ENCODE peak calls at places on chromosomes 7 and 10, in eight cellular contexts. G is spleen, E is body of pancreas, S is IMR-90, L is K562, T is gastrocnemius medialis, J is uterus, V is ovary. O is an unnamed sample.

GRCh38 chr10:44384601-44385422 is at the start of gene CXCL12:
- DNase-seq in G (peak; percentile 80), E (peak; percentile 61), S (peak; percentile 44), L (no peak), T (peak; percentile 41), J (peak; percentile 67), V (peak; percentile 44), O (peak; percentile 44)

GRCh38 chr7:3880221-3880935 is 579.3 kb downstream of the SDK1 start:
- DNase-seq in G (no peak), E (no peak), S (no peak), L (no peak), T (no peak), J (no peak), V (no peak), O (no peak)

GRCh38 chr10:34121974-34122282 is 693.2 kb downstream of the PARD3 start:
- DNase-seq in G (no peak), E (no peak), S (peak; percentile 71), L (no peak), T (no peak), J (no peak), V (no peak), O (no peak)

GRCh38 chr10:129711261-129711660 is 244.2 kb downstream of the MGMT start:
- DNase-seq in G (no peak), E (no peak), S (no peak), L (no peak), T (no peak), J (no peak), V (no peak), O (peak; percentile 45)

GRCh38 chr7:96284838-96285237 is 37.1 kb downstream of the SLC25A13 start:
- DNase-seq in G (no peak), E (no peak), S (no peak), L (no peak), T (no peak), J (no peak), V (no peak), O (no peak)

GRCh38 chr10:125073996-125074395 is 86.4 kb downstream of the CTBP2 start:
- DNase-seq in G (no peak), E (no peak), S (no peak), L (no peak), T (no peak), J (no peak), V (no peak), O (no peak)

GRCh38 chr10:35396560-35397434 is 60.5 kb downstream of the CCNY start:
- DNase-seq in G (no peak), E (no peak), S (no peak), L (no peak), T (no peak), J (no peak), V (no peak), O (no peak)

GRCh38 chr10:79399242-79399831 is 46.1 kb downstream of the ZCCHC24 start:
- DNase-seq in G (peak; percentile 86), E (peak; percentile 76), S (peak; percentile 95), L (peak; percentile 96), T (peak; percentile 83), J (peak; percentile 94), V (peak; percentile 94), O (peak; percentile 79)

GRCh38 chr10:63199716-63200115 is 66.6 kb downstream of the NRBF2 start:
- DNase-seq in G (no peak), E (no peak), S (no peak), L (no peak), T (no peak), J (no peak), V (no peak), O (no peak)

GRCh38 chr7:50817561-50817960 is 34.9 kb upstream of the GRB10 start:
- DNase-seq in G (no peak), E (no peak), S (no peak), L (no peak), T (no peak), J (no peak), V (no peak), O (no peak)

GRCh38 chr10:103111031-103111917 is 81.8 kb downstream of the NT5C2 start:
- DNase-seq in G (no peak), E (no peak), S (peak; percentile 44), L (no peak), T (no peak), J (no peak), V (no peak), O (no peak)

GRCh38 chr7:135353832-135354231 is 120.2 kb downstream of the STRA8 start:
- DNase-seq in G (no peak), E (no peak), S (no peak), L (no peak), T (no peak), J (no peak), V (no peak), O (no peak)

DNA sequence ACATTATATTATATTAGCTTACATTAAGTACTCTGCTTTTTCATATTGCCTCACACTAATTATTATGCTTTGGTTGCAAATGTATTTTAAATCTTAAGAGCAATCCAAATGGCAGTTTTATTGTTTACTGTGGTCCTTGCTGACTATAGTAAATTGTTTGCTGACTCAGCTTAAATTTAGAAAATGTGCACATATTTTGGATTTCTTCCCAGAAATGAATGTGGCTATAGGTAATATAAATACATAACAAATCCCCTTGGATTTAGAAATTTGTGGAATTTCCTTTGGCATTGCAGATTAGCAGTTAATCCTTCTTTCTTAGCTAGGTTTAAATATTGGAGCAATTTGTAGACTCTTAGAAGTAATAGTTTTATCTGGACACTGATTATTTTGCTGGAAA is 565.8 kb downstream of the NRG3 start:
- DNase-seq in G (no peak), E (no peak), S (no peak), L (no peak), T (no peak), J (no peak), V (no peak), O (no peak)
- H3K4me3 ChIP-seq in G (no peak overlapping the region), E (no peak overlapping the region), S (no peak overlapping the region), L (no peak overlapping the region), T (no peak overlapping the region), J (no peak overlapping the region), V (no peak overlapping the region), O (no peak overlapping the region)

DNA sequence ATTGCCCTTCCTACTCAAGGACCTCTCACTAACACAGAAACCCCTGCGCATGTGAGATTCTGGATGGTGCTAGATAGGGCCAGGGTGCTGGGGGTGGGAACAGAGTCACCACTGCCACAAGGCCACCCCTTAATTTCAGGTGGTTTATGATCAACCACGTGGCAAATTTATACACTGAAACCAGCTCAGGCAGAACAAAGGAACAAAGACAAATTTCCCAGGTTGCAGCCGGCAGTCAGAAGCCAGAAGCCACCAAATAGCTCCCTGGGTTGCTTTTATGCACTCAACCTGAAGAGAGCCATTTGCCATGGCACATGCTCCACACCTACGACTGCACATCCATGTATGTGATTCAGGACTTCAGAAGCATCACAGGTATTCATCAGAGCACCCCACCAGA is 2.5 kb downstream of the VOPP1 start:
- DNase-seq in G (no peak), E (no peak), S (no peak), L (no peak), T (no peak), J (no peak), V (no peak), O (no peak)
- TF ChIP-seq POLR2A in G (no peak), E (no peak), S (no peak), L (no peak), T (no peak), J (no peak), V (no peak), O (no peak)

GRCh38 chr10:88071814-88072380 is 208.5 kb downstream of the PTEN start:
- DNase-seq in G (peak; percentile 83), E (peak; percentile 18), S (no peak), L (no peak), T (no peak), J (no peak), V (no peak), O (no peak)

GRCh38 chr10:88073676-88074075 is 210.3 kb downstream of the PTEN start:
- DNase-seq in G (no peak), E (no peak), S (no peak), L (no peak), T (no peak), J (no peak), V (no peak), O (no peak)

GRCh38 chr10:88076027-88076880 is 212.8 kb downstream of the PTEN start:
- DNase-seq in G (no peak), E (no peak), S (no peak), L (no peak), T (no peak), J (no peak), V (no peak), O (no peak)

GRCh38 chr10:88077977-88078376 is 214.6 kb downstream of the PTEN start:
- DNase-seq in G (no peak), E (no peak), S (no peak), L (no peak), T (no peak), J (no peak), V (no peak), O (no peak)

DNA sequence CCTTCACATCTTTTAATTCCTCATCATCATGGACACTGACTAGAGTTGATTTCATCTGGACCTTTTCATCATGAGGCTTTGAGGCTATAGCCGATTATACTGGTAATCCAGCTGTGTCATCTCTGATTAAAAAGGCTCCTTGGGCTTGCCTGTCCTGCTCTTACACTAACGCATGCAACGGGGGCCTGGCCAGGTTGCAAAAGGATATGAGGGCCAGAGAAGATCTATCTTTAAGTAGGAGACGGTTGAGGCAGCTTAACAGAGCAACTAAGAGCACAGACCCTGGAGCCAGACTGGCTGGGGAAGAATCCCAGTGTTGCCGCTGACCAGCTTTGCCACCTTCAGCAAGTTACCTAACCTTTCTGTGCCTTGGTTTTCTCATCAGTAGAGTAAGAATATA is 211.5 kb downstream of the PTEN start:
- DNase-seq in G (no peak), E (no peak), S (no peak), L (no peak), T (no peak), J (no peak), V (no peak), O (no peak)
- H3K4me1 ChIP-seq in G (peaks cover 34% of the 10 kb centered on the region), E (peaks cover 8% of the 10 kb centered on the region), S (peaks cover 4% of the 10 kb centered on the region), L (no peaks in the 10 kb centered on the region), T (peaks cover 6% of the 10 kb centered on the region), J (no peaks in the 10 kb centered on the region), V (no peaks in the 10 kb centered on the region), O (peaks cover 8% of the 10 kb centered on the region)

GRCh38 chr7:128037880-128038619 is 6.8 kb upstream of the LRRC4 start:
- DNase-seq in G (no peak), E (no peak), S (no peak), L (no peak), T (no peak), J (no peak), V (no peak), O (no peak)
- H3K4me3 ChIP-seq in G (no peak overlapping the region), E (no peak overlapping the region), S (no peak overlapping the region), L (no peak overlapping the region), T (no peak overlapping the region), J (no peak overlapping the region), V (no peak overlapping the region), O (no peak overlapping the region)

O was measured in right lobe of liver.